ENCODE peak calls at places on chromosomes 4 and X, in five cellular contexts. Y is K562, Q is HepG2, E is IMR-90, A is SK-N-SH. W is an unnamed sample.
A peak's percentile ranks its signal among the peaks of the same experiment; 100 is the strongest.

GRCh38 chr4:81376720-81377119 is 95.0 kb downstream of the RASGEF1B start:
- DNase-seq in Y (no peak), Q (no peak), E (no peak), A (no peak), W (no peak)

GRCh38 chr4:181150173-181150572 is 1093.0 kb upstream of the TENM3 start:
- DNase-seq in Y (no peak), Q (peak; percentile 6), E (no peak), A (peak; percentile 44), W (no peak)

GRCh38 chr4:86831262-86832090 is 17.7 kb downstream of the SLC10A6 start:
- DNase-seq in Y (no peak), Q (peak; percentile 1), E (peak; percentile 96), A (no peak), W (no peak)

GRCh38 chr4:48490012-48490679 is at the start of gene ZAR1:
- DNase-seq in Y (no peak), Q (no peak), E (no peak), A (no peak), W (no peak)

GRCh38 chrX:12349201-12349600 is 210.9 kb downstream of the FRMPD4 start:
- DNase-seq in Y (no peak), Q (no peak), E (no peak), A (no peak), W (no peak)

GRCh38 chr4:3704669-3705068 is 61.5 kb upstream of the ADRA2C start:
- DNase-seq in Y (no peak), Q (no peak), E (no peak), A (no peak), W (no peak)

GRCh38 chr4:175504316-175504715 is 307.7 kb downstream of the GPM6A start:
- DNase-seq in Y (no peak), Q (no peak), E (peak; percentile 2), A (no peak), W (no peak)

GRCh38 chr4:136769717-136770116 is 762.6 kb downstream of the PCDH18 start:
- DNase-seq in Y (no peak), Q (no peak), E (no peak), A (no peak), W (no peak)

GRCh38 chrX:13341491-13342101 is 21.7 kb upstream of the ATXN3L start:
- DNase-seq in Y (no peak), Q (no peak), E (peak; percentile 47), A (no peak), W (no peak)

GRCh38 chr4:70559216-70559830 is 32.7 kb upstream of the AMBN start:
- DNase-seq in Y (peak; percentile 59), Q (peak; percentile 67), E (peak; percentile 34), A (peak; percentile 37), W (no peak)
- TF ChIP-seq MXI1 in Y (no peak), Q (no peak), E (no peak), A (no peak), W (no peak)

GRCh38 chr4:70183168-70183939 is 12.2 kb upstream of the ODAM start:
- DNase-seq in Y (peak; percentile 8), Q (peak; percentile 75), E (peak; percentile 48), A (peak; percentile 3), W (no peak)
- TF ChIP-seq MXI1 in Y (no peak), Q (no peak), E (no peak), A (no peak), W (no peak)

GRCh38 chrX:79524642-79525041 is 157.5 kb upstream of the ITM2A start:
- DNase-seq in Y (no peak), Q (no peak), E (no peak), A (no peak), W (no peak)
- TF ChIP-seq MXI1 in Y (no peak), Q (no peak), E (no peak), A (no peak), W (no peak)

GRCh38 chr4:6392407-6392806 is 80.0 kb downstream of the PPP2R2C start:
- DNase-seq in Y (no peak), Q (no peak), E (no peak), A (no peak), W (no peak)

GRCh38 chr4:6390357-6390756 is 82.1 kb downstream of the PPP2R2C start:
- DNase-seq in Y (no peak), Q (no peak), E (no peak), A (no peak), W (no peak)

GRCh38 chr4:6393066-6393465 is 79.3 kb downstream of the PPP2R2C start:
- DNase-seq in Y (no peak), Q (no peak), E (no peak), A (no peak), W (no peak)

GRCh38 chr4:6391852-6392188 is 80.6 kb downstream of the PPP2R2C start:
- DNase-seq in Y (no peak), Q (no peak), E (no peak), A (no peak), W (no peak)

GRCh38 chr4:6391186-6391851 is 81.1 kb downstream of the PPP2R2C start:
- DNase-seq in Y (no peak), Q (no peak), E (no peak), A (no peak), W (no peak)
- TF ChIP-seq MXI1 in Y (no peak), Q (no peak), E (no peak), A (no peak), W (no peak)

DNA sequence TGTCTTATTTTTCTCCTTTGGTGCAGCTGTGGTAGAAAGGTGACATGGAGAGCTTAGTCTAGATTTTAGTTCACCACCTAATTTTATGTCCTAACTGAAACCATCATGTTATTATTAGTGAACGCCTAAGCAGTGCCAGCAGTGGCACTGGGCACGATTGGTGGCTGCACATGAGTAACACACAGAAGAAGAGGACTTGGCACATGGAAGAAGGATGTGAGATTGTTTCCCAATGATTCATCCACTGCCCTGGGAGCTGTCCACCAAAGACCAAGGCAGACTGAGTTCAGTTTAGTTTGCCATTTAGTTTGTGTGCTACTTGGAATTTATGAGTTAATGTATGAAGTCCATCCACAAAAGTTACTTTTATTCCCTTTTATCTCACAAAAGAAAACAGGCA is 68.1 kb upstream of the NAP1L5 start:
- DNase-seq in Y (no peak), Q (no peak), E (peak; percentile 84), A (no peak), W (no peak)
- TF ChIP-seq MXI1 in Y (no peak), Q (no peak), E (peak; percentile 78), A (no peak), W (no peak)

DNA sequence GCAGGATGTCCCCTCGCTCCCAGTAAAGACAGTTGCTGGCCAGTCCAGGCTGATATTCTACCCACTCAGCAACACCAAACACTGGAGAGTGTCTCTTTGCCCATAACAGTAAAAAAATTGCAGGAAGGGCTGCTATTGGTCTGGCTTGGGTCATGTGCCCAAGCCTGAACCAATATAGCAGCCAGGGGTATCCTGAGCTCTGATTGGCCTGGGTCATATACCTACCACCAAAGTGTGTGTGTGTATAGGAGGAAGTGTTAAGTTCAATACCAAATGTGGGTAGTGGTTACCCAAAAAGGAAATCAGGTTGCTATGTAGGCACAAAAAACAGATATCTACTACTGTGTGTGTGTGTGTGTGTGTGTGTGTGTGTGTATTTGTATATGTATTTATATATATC is 373.2 kb downstream of the BCOR start:
- DNase-seq in Y (peak; percentile 31), Q (no peak), E (no peak), A (no peak), W (no peak)
- TF ChIP-seq MXI1 in Y (no peak), Q (no peak), E (no peak), A (no peak), W (no peak)

GRCh38 chrX:68945603-68946228 is 116.9 kb downstream of the EFNB1 start:
- DNase-seq in Y (peak; percentile 36), Q (no peak), E (peak; percentile 70), A (no peak), W (no peak)
- TF ChIP-seq MXI1 in Y (no peak), Q (no peak), E (no peak), A (no peak), W (no peak)

GRCh38 chr4:27245216-27245615 is 384.6 kb downstream of the STIM2 start:
- DNase-seq in Y (no peak), Q (no peak), E (no peak), A (no peak), W (no peak)

GRCh38 chr4:27242217-27242616 is 381.6 kb downstream of the STIM2 start:
- DNase-seq in Y (no peak), Q (no peak), E (no peak), A (no peak), W (no peak)

GRCh38 chr4:27234306-27234899 is 373.8 kb downstream of the STIM2 start:
- DNase-seq in Y (no peak), Q (no peak), E (no peak), A (no peak), W (no peak)

DNA sequence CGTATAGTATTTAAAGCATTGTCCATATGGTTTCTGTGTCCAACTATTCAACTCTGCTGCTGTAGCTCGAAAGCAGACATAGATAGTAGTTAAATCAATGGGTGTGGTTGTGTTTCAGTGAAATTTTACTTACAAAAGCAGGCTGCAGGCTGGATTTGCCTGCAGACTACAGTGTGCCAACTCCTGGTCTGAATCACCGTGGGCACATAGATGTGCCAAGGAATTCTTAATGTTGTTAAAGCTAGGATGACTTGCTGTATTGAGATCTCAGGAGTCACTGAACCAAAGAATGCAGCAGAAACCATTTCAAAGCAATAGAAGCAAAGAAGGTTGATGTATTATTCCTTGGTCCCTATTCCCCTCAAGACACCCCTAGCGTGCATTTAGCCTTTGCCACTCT is 379.0 kb downstream of the STIM2 start:
- DNase-seq in Y (no peak), Q (no peak), E (no peak), A (no peak), W (no peak)
- TF ChIP-seq MXI1 in Y (no peak), Q (no peak), E (no peak), A (no peak), W (no peak)

DNA sequence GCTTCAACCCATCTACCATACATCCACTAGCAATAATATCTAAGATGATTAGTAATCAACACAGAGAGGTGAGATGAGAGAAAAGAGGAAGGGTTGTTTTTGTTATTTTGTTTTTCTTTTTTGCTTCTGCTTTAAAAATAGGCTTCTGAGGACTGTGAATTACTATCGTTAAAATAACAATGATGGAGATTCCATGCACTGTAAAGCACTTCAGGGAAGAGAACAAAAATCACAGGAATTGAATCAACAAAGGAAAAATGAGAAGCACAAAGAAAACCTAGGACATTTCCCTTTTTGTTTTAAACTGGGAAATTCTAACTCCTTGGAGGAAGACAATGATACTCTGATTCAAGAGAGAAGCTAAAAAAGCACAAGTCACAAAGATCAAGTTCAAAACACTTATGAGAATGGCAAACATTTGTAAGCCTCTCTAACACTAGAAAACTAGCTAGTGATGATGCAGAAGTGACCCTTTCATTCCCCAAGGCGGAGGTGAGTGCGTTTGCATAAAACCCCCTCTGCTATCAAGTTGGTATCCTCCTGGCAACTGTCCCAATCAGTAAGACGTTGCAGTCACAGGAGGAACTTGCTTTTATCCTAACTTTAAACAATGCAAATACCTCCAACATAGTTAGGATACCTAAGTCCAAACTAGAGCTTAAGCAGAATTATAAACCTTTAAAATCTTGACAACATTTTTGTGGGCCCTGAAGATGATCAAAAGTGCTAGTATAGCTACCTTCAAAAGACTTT is 308.5 kb downstream of the CAMK2D start:
- DNase-seq in Y (no peak), Q (no peak), E (peak; percentile 79), A (no peak), W (no peak)
- TF ChIP-seq MXI1 in Y (no peak), Q (no peak), E (no peak), A (no peak), W (no peak)

W was measured in GM12878.